ENCODE peak calls at places on chromosomes 13 and 19, in four cellular contexts. One of them, this sample, is unnamed.

GRCh38 chr13:45683701-45684100 is 18.4 kb upstream of the CBY2 start:
- DNase-seq in Calu3: no peak
- DNase-seq in omental fat pad: no peak
- DNase-seq in frontal cortex: no peak
- DNase-seq in this sample: no peak

GRCh38 chr13:41231786-41232185 is 31.6 kb downstream of the MTRF1 start:
- DNase-seq in Calu3: peak
- DNase-seq in omental fat pad: no peak
- DNase-seq in frontal cortex: no peak
- DNase-seq in this sample: no peak

GRCh38 chr13:73970413-73971055 is 163.7 kb downstream of the KLF12 start:
- DNase-seq in Calu3: no peak
- DNase-seq in omental fat pad: no peak
- DNase-seq in frontal cortex: no peak
- DNase-seq in this sample: no peak

GRCh38 chr19:51681286-51681956 is 11.7 kb upstream of the SPACA6 start:
- DNase-seq in Calu3: no peak
- DNase-seq in omental fat pad: no peak
- DNase-seq in frontal cortex: no peak
- DNase-seq in this sample: no peak

GRCh38 chr13:99859178-99860177 is 112.1 kb downstream of the ZIC5 start:
- DNase-seq in Calu3: no peak
- DNase-seq in omental fat pad: no peak
- DNase-seq in frontal cortex: no peak
- DNase-seq in this sample: no peak

GRCh38 chr13:93603043-93603442 is 376.4 kb downstream of the GPC6 start:
- DNase-seq in Calu3: no peak
- DNase-seq in omental fat pad: no peak
- DNase-seq in frontal cortex: no peak
- DNase-seq in this sample: peak

GRCh38 chr19:45177817-45178261 is at the start of gene TRAPPC6A:
- DNase-seq in Calu3: no peak
- DNase-seq in omental fat pad: no peak
- DNase-seq in frontal cortex: no peak
- DNase-seq in this sample: no peak

GRCh38 chr13:113616991-113617749 is 32.6 kb downstream of the TFDP1 start:
- DNase-seq in Calu3: no peak
- DNase-seq in omental fat pad: no peak
- DNase-seq in frontal cortex: no peak
- DNase-seq in this sample: no peak

GRCh38 chr13:72194531-72194930 is 327.5 kb upstream of the DACH1 start:
- DNase-seq in Calu3: no peak
- DNase-seq in omental fat pad: no peak
- DNase-seq in frontal cortex: no peak
- DNase-seq in this sample: no peak

GRCh38 chr19:38425810-38426466 is at the start of gene RASGRP4:
- DNase-seq in Calu3: no peak
- DNase-seq in omental fat pad: no peak
- DNase-seq in frontal cortex: no peak
- DNase-seq in this sample: no peak

GRCh38 chr13:33927315-33927714 is 109.4 kb downstream of the RFC3 start:
- DNase-seq in Calu3: no peak
- DNase-seq in omental fat pad: no peak
- DNase-seq in frontal cortex: no peak
- DNase-seq in this sample: no peak

GRCh38 chr13:99086869-99087129 is 108.9 kb upstream of the DOCK9 start:
- DNase-seq in Calu3: no peak
- DNase-seq in omental fat pad: no peak
- DNase-seq in frontal cortex: no peak
- DNase-seq in this sample: no peak

GRCh38 chr19:11373166-11373884 is 1.1 kb upstream of the SWSAP1 start:
- DNase-seq in Calu3: no peak
- DNase-seq in omental fat pad: no peak
- DNase-seq in frontal cortex: no peak
- DNase-seq in this sample: no peak

GRCh38 chr13:85241045-85241444 is 558.2 kb downstream of the SLITRK6 start:
- DNase-seq in Calu3: no peak
- DNase-seq in omental fat pad: no peak
- DNase-seq in frontal cortex: no peak
- DNase-seq in this sample: no peak

GRCh38 chr19:18456279-18456678 is 18.3 kb upstream of the ISYNA1 start:
- DNase-seq in Calu3: no peak
- DNase-seq in omental fat pad: no peak
- DNase-seq in frontal cortex: no peak
- DNase-seq in this sample: no peak

GRCh38 chr13:113040597-113041292 is 64.8 kb upstream of the F7 start:
- DNase-seq in Calu3: no peak
- DNase-seq in omental fat pad: no peak
- DNase-seq in frontal cortex: no peak
- DNase-seq in this sample: no peak

GRCh38 chr19:33293255-33294057 is 8.9 kb downstream of the CEBPA start:
- DNase-seq in Calu3: no peak
- DNase-seq in omental fat pad: no peak
- DNase-seq in frontal cortex: no peak
- DNase-seq in this sample: no peak

GRCh38 chr13:23504188-23504587 is 66.0 kb upstream of the TNFRSF19 start:
- DNase-seq in Calu3: no peak
- DNase-seq in omental fat pad: no peak
- DNase-seq in frontal cortex: no peak
- DNase-seq in this sample: no peak

GRCh38 chr19:13850910-13851753 is 25.8 kb upstream of the NANOS3 start:
- DNase-seq in Calu3: peak
- DNase-seq in omental fat pad: peak
- DNase-seq in frontal cortex: no peak
- DNase-seq in this sample: peak

GRCh38 chr19:34904846-34905527 is 21.7 kb upstream of the ZNF30 start:
- DNase-seq in Calu3: no peak
- DNase-seq in omental fat pad: no peak
- DNase-seq in frontal cortex: no peak
- DNase-seq in this sample: no peak

GRCh38 chr19:7636691-7637373 is at the start of gene STXBP2:
- DNase-seq in Calu3: peak
- DNase-seq in omental fat pad: peak
- DNase-seq in frontal cortex: peak
- DNase-seq in this sample: no peak

GRCh38 chr19:38838208-38838985 is 6.8 kb upstream of the ECH1 start:
- DNase-seq in Calu3: peak
- DNase-seq in omental fat pad: no peak
- DNase-seq in frontal cortex: no peak
- DNase-seq in this sample: no peak

GRCh38 chr19:54673222-54673621 is 10.4 kb downstream of the LILRB4 start:
- DNase-seq in Calu3: no peak
- DNase-seq in omental fat pad: no peak
- DNase-seq in frontal cortex: no peak
- DNase-seq in this sample: no peak

GRCh38 chr13:51589793-51590192 is 5.5 kb downstream of the WDFY2 start:
- DNase-seq in Calu3: no peak
- DNase-seq in omental fat pad: no peak
- DNase-seq in frontal cortex: no peak
- DNase-seq in this sample: no peak

GRCh38 chr19:9793051-9793591 is 24.6 kb upstream of the ZNF846 start:
- DNase-seq in Calu3: no peak
- DNase-seq in omental fat pad: peak
- DNase-seq in frontal cortex: no peak
- DNase-seq in this sample: peak

GRCh38 chr19:56097306-56097705 is 23.8 kb downstream of the ZNF787 start:
- DNase-seq in Calu3: no peak
- DNase-seq in omental fat pad: no peak
- DNase-seq in frontal cortex: no peak
- DNase-seq in this sample: no peak

GRCh38 chr19:10521461-10522216 is 4.4 kb upstream of the S1PR5 start:
- DNase-seq in Calu3: no peak
- DNase-seq in omental fat pad: no peak
- DNase-seq in frontal cortex: no peak
- DNase-seq in this sample: no peak

GRCh38 chr13:55571237-55571867 is 1569.4 kb upstream of the PRR20A start:
- DNase-seq in Calu3: no peak
- DNase-seq in omental fat pad: no peak
- DNase-seq in frontal cortex: no peak
- DNase-seq in this sample: no peak

GRCh38 chr13:70388935-70389334 is 280.7 kb upstream of the KLHL1 start:
- DNase-seq in Calu3: no peak
- DNase-seq in omental fat pad: no peak
- DNase-seq in frontal cortex: no peak
- DNase-seq in this sample: no peak

GRCh38 chr13:77918391-77919261 is at the start of gene EDNRB:
- DNase-seq in Calu3: no peak
- DNase-seq in omental fat pad: no peak
- DNase-seq in frontal cortex: peak
- DNase-seq in this sample: no peak

GRCh38 chr13:95229855-95230254 is 71.4 kb downstream of the ABCC4 start:
- DNase-seq in Calu3: no peak
- DNase-seq in omental fat pad: no peak
- DNase-seq in frontal cortex: no peak
- DNase-seq in this sample: no peak

GRCh38 chr13:65907656-65908441 is 1322.3 kb downstream of the PCDH9 start:
- DNase-seq in Calu3: no peak
- DNase-seq in omental fat pad: no peak
- DNase-seq in frontal cortex: no peak
- DNase-seq in this sample: no peak

GRCh38 chr19:18879579-18880373 is 16.2 kb downstream of the CERS1 start:
- DNase-seq in Calu3: peak
- DNase-seq in omental fat pad: no peak
- DNase-seq in frontal cortex: no peak
- DNase-seq in this sample: no peak

GRCh38 chr19:41926028-41926860 is 2.0 kb downstream of the ERFL start:
- DNase-seq in Calu3: no peak
- DNase-seq in omental fat pad: no peak
- DNase-seq in frontal cortex: no peak
- DNase-seq in this sample: no peak